ENCODE peak calls at places on chromosomes 3 and 15, in nine cellular contexts. R is stimulated activated CD8-positive, alpha-beta memory T cell treated with anti-CD3 and anti-CD28 coated beads, Interleukin-15, amount 100 ng/mL, for 1 hour; Y is adrenal gland; W is dermis microvascular lymphatic vessel endothelial cell; U is K562; H is GM23338; D is posterior cingulate gyrus; J is cortex of kidney; L is tibial nerve. B is an unnamed sample.

GRCh38 chr15:88174571-88174970 is 82.0 kb downstream of the NTRK3 start:
- DNase-seq in L (no peak), H (no peak), R (no peak), W (no peak), U (no peak), Y (no peak), D (no peak), J (no peak), B (no peak)

GRCh38 chr15:64743691-64744090 is 31.7 kb downstream of the RBPMS2 start:
- DNase-seq in L (no peak), Y (no peak), J (no peak), U (no peak), D (no peak), R (no peak), W (no peak), H (no peak), B (no peak)

GRCh38 chr15:84874991-84875390 is 9.5 kb upstream of the SLC28A1 start:
- DNase-seq in J (no peak), L (no peak), U (no peak), H (no peak), R (no peak), W (no peak), D (no peak), Y (no peak), B (no peak)

GRCh38 chr15:100448481-100448880 is 80.3 kb downstream of the CERS3 start:
- DNase-seq in H (peak; percentile 22), U (no peak), D (no peak), L (no peak), Y (no peak), W (no peak), R (no peak), J (no peak), B (peak; percentile 44)

GRCh38 chr15:40108061-40108854 is 421 bp downstream of the BMF start:
- DNase-seq in H (peak; percentile 53), D (no peak), L (peak; percentile 44), J (no peak), U (no peak), Y (peak; percentile 70), W (peak; percentile 53), R (no peak), B (no peak)

GRCh38 chr15:99057697-99058420 is 47.0 kb upstream of the SYNM start:
- DNase-seq in J (no peak), U (no peak), L (no peak), R (no peak), W (peak; percentile 58), Y (no peak), H (no peak), D (no peak), B (no peak)

GRCh38 chr3:194136519-194137313 is 768 bp downstream of the HES1 start:
- DNase-seq in J (no peak), H (peak; percentile 74), D (peak; percentile 24), W (peak; percentile 63), Y (peak; percentile 47), L (peak; percentile 35), U (no peak), R (no peak), B (no peak)

GRCh38 chr3:125150525-125151436 is 61.8 kb downstream of the SLC12A8 start:
- DNase-seq in H (peak; percentile 86), Y (no peak), J (no peak), R (peak; percentile 24), W (peak; percentile 51), D (no peak), U (peak; percentile 65), L (peak; percentile 64), B (peak; percentile 63)

GRCh38 chr3:40615916-40616315 is 91.2 kb downstream of the ZNF621 start:
- DNase-seq in H (peak; percentile 44), Y (no peak), L (no peak), W (no peak), J (no peak), U (no peak), R (no peak), D (peak; percentile 10), B (no peak)

GRCh38 chr15:93005133-93005532 is 83.9 kb downstream of the RGMA start:
- DNase-seq in J (no peak), D (no peak), Y (no peak), U (no peak), R (no peak), H (no peak), L (no peak), W (no peak), B (no peak)

GRCh38 chr3:38001456-38002081 is 11.0 kb downstream of the VILL start:
- DNase-seq in H (peak; percentile 71), R (no peak), U (no peak), L (no peak), J (no peak), Y (no peak), D (no peak), W (no peak), B (peak; percentile 45)

GRCh38 chr3:170809021-170809974 is 60.7 kb downstream of the RPL22L1 start:
- DNase-seq in W (peak; percentile 84), U (peak; percentile 58), D (peak; percentile 45), H (peak; percentile 85), Y (peak; percentile 27), R (no peak), L (peak; percentile 38), J (no peak), B (peak; percentile 60)

GRCh38 chr3:51704511-51704950 is 2.3 kb upstream of the GRM2 start:
- DNase-seq in H (no peak), Y (no peak), L (no peak), J (no peak), R (no peak), D (peak; percentile 57), U (no peak), W (no peak), B (no peak)

GRCh38 chr3:46612324-46612723 is at the start of gene FAM240A:
- DNase-seq in U (no peak), L (peak; percentile 52), Y (no peak), D (no peak), W (no peak), J (no peak), R (no peak), H (no peak), B (no peak)

GRCh38 chr15:96345560-96346389 is 15.3 kb downstream of the NR2F2 start:
- DNase-seq in L (peak; percentile 84), U (no peak), D (no peak), Y (peak; percentile 85), R (no peak), J (no peak), W (peak; percentile 87), H (peak; percentile 82), B (no peak)

GRCh38 chr3:120470870-120471269 is 20.1 kb upstream of the FSTL1 start:
- DNase-seq in R (no peak), Y (no peak), H (no peak), W (no peak), J (no peak), D (no peak), L (no peak), U (no peak), B (no peak)

GRCh38 chr15:79887054-79887453 is 9.8 kb downstream of the MTHFS start:
- DNase-seq in H (no peak), D (no peak), J (no peak), L (no peak), W (no peak), R (no peak), Y (no peak), U (no peak), B (no peak)

GRCh38 chr3:162391301-162391700 is 894.7 kb downstream of the OTOL1 start:
- DNase-seq in H (no peak), W (no peak), J (no peak), L (no peak), D (no peak), R (no peak), U (no peak), Y (no peak), B (no peak)

B was measured in iPS-NIHi11.